ENCODE peak calls at places on chromosomes 6 and 20, in four cellular contexts. Q is astrocyte of the cerebellum; V is Karpas-422; O is CD4-positive, alpha-beta T cell. K is an unnamed sample.

GRCh38 chr6:2708456-2708855 is 42.3 kb downstream of the MYLK4 start:
- DNase-seq in O (no peak), V (no peak), Q (no peak), K (no peak)

GRCh38 chr6:110491644-110492317 is 15.4 kb upstream of the SLC22A16 start:
- DNase-seq in O (no peak), Q (no peak), V (no peak), K (no peak)

GRCh38 chr6:170295519-170296422 is 4.9 kb upstream of the DLL1 start:
- DNase-seq in Q (no peak), O (no peak), V (peak; percentile 58), K (no peak)

GRCh38 chr6:105359419-105360366 is 43.2 kb downstream of the PREP start:
- DNase-seq in Q (peak; percentile 70), O (no peak), V (peak; percentile 31), K (no peak)

GRCh38 chr6:21438237-21438985 is 155.1 kb upstream of the SOX4 start:
- DNase-seq in O (no peak), V (peak; percentile 45), Q (no peak), K (peak; percentile 5)

GRCh38 chr6:134741193-134741521 is 208.7 kb downstream of the ALDH8A1 start:
- DNase-seq in Q (no peak), V (no peak), O (no peak), K (no peak)

GRCh38 chr6:69090132-69090531 is 455.1 kb downstream of the ADGRB3 start:
- DNase-seq in Q (peak; percentile 60), O (no peak), V (no peak), K (no peak)

GRCh38 chr6:22892452-22892851 is 323.1 kb downstream of the HDGFL1 start:
- DNase-seq in Q (peak; percentile 96), V (no peak), O (no peak), K (no peak)

GRCh38 chr6:108622601-108623335 is 62.1 kb downstream of the FOXO3 start:
- DNase-seq in Q (peak; percentile 74), O (no peak), V (no peak), K (no peak)

GRCh38 chr6:16849280-16850210 is 88.3 kb upstream of the ATXN1 start:
- DNase-seq in V (no peak), Q (peak; percentile 19), O (no peak), K (no peak)

GRCh38 chr6:138546733-138547185 is 47.5 kb upstream of the NHSL1 start:
- DNase-seq in Q (peak; percentile 62), V (no peak), O (no peak), K (no peak)

GRCh38 chr20:8043687-8044278 is 24.2 kb upstream of the TMX4 start:
- DNase-seq in O (no peak), Q (peak; percentile 43), V (peak; percentile 83), K (no peak)

GRCh38 chr6:69732640-69733039 is 64.2 kb downstream of the LMBRD1 start:
- DNase-seq in Q (no peak), O (no peak), V (peak; percentile 73), K (no peak)

GRCh38 chr6:137452331-137452894 is 41.8 kb downstream of the OLIG3 start:
- DNase-seq in V (no peak), Q (no peak), O (no peak), K (no peak)

GRCh38 chr20:31698803-31699718 is 23.6 kb downstream of the BCL2L1 start:
- DNase-seq in O (no peak), V (no peak), Q (peak; percentile 85), K (no peak)

GRCh38 chr6:33692078-33692759 is 19.3 kb downstream of the UQCC2 start:
- DNase-seq in V (no peak), Q (peak; percentile 29), O (no peak), K (no peak)

GRCh38 chr20:53736122-53736756 is 142.6 kb upstream of the ZNF217 start:
- DNase-seq in Q (no peak), V (no peak), O (no peak), K (no peak)

GRCh38 chr6:91098006-91098405 is 511.1 kb upstream of the MAP3K7 start:
- DNase-seq in V (no peak), O (no peak), Q (no peak), K (no peak)

GRCh38 chr6:72522735-72523141 is 99.1 kb upstream of the KCNQ5 start:
- DNase-seq in V (peak; percentile 78), O (no peak), Q (no peak), K (no peak)

GRCh38 chr6:16069222-16069621 is 59.7 kb upstream of the MYLIP start:
- DNase-seq in O (no peak), V (no peak), Q (no peak), K (no peak)

GRCh38 chr6:158402184-158402583 is 89.9 kb downstream of the TULP4 start:
- DNase-seq in Q (no peak), V (no peak), O (no peak), K (no peak)

GRCh38 chr6:97594834-97595233 is 311.8 kb upstream of the MMS22L start:
- DNase-seq in Q (peak; percentile 43), V (no peak), O (no peak), K (no peak)

GRCh38 chr6:32825966-32826365 is 9.2 kb upstream of the HLA-DOB start:
- DNase-seq in O (no peak), V (no peak), Q (peak; percentile 3), K (no peak)

GRCh38 chr20:2578430-2579192 is 42.2 kb downstream of the TMC2 start:
- DNase-seq in V (peak; percentile 44), O (no peak), Q (no peak), K (no peak)

GRCh38 chr6:136317023-136317649 is 27.5 kb upstream of the BCLAF1 start:
- DNase-seq in V (peak; percentile 87), O (peak; percentile 50), Q (peak; percentile 68), K (peak; percentile 17)

GRCh38 chr6:166439366-166440091 is 56.8 kb upstream of the MPC1 start:
- DNase-seq in V (no peak), Q (no peak), O (no peak), K (no peak)

GRCh38 chr20:4962257-4962855 is 39.0 kb downstream of the SLC23A2 start:
- DNase-seq in Q (no peak), V (no peak), O (no peak), K (no peak)

GRCh38 chr6:41425511-41425910 is 90.1 kb downstream of the NCR2 start:
- DNase-seq in O (no peak), Q (no peak), V (no peak), K (no peak)

GRCh38 chr20:45248609-45249008 is 5.8 kb downstream of the SLPI start:
- DNase-seq in Q (no peak), V (no peak), O (no peak), K (no peak)

GRCh38 chr20:58458342-58459057 is 56.7 kb downstream of the APCDD1L start:
- DNase-seq in O (no peak), Q (no peak), V (peak; percentile 75), K (no peak)

GRCh38 chr6:156029296-156029985 is 573.8 kb upstream of the NOX3 start:
- DNase-seq in O (no peak), Q (no peak), V (no peak), K (no peak)

GRCh38 chr20:61979701-61980635 is 85.7 kb downstream of the TAF4 start:
- DNase-seq in Q (no peak), V (no peak), O (no peak), K (no peak)

GRCh38 chr20:62409935-62410741 is 3.1 kb upstream of the CABLES2 start:
- DNase-seq in O (no peak), V (peak; percentile 71), Q (no peak), K (no peak)